ENCODE peak calls at places on chromosome 10, in five cellular contexts. X is stomach; Z is AG04450; V is dorsolateral prefrontal cortex; A is CD8-positive, alpha-beta T cell. Y is an unnamed sample.

GRCh38 chr10:15060638-15061037 is 16.9 kb downstream of the OLAH start:
- DNase-seq in Z (no peak), V (no peak), A (no peak), X (no peak), Y (no peak)

GRCh38 chr10:784377-784758 is 94.9 kb upstream of the DIP2C start:
- DNase-seq in A (no peak), V (peak), Z (no peak), X (peak), Y (peak)

GRCh38 chr10:2222631-2223030 is 485.3 kb upstream of the ADARB2 start:
- DNase-seq in A (no peak), V (no peak), Z (no peak), X (no peak), Y (no peak)

GRCh38 chr10:68668972-68669371 is 52.1 kb upstream of the CCAR1 start:
- DNase-seq in X (no peak), A (no peak), Z (no peak), V (no peak), Y (no peak)

GRCh38 chr10:132539894-132540293 is 2.3 kb downstream of the INPP5A start:
- DNase-seq in X (no peak), V (no peak), Z (no peak), A (no peak), Y (no peak)

GRCh38 chr10:77346031-77346430 is 291.6 kb downstream of the KCNMA1 start:
- DNase-seq in X (no peak), A (no peak), V (no peak), Z (no peak), Y (no peak)

GRCh38 chr10:86630079-86630478 is 24.3 kb upstream of the OPN4 start:
- DNase-seq in A (no peak), V (no peak), X (no peak), Z (no peak), Y (no peak)

GRCh38 chr10:133614830-133615580 is 11.6 kb downstream of the FRG2B start:
- DNase-seq in V (no peak), X (no peak), A (no peak), Z (no peak), Y (no peak)

GRCh38 chr10:48605264-48605615 is 367 bp upstream of the ARHGAP22 start:
- DNase-seq in V (no peak), A (no peak), X (no peak), Z (no peak), Y (no peak)

GRCh38 chr10:27359792-27360320 is 119.3 kb upstream of the ACBD5 start:
- DNase-seq in V (no peak), A (no peak), X (no peak), Z (no peak), Y (no peak)

Y was measured in spleen.